ENCODE peak calls at places on chromosome 16, in nine cellular contexts. P is NT2/D1, M is heart right ventricle, J is mesendoderm, Z is psoas muscle, X is testis, C is ascending aorta, F is brain microvascular endothelial cell, H is tibial nerve. S is an unnamed sample. For H3K36me3, the result is how much of the 10 kb centered on the place peaks cover.

GRCh38 chr16:47592232-47592631 is 131.1 kb downstream of the PHKB start:
- DNase-seq in P (no peak), M (no peak), J (no peak), Z (no peak), X (no peak), C (no peak), F (no peak), H (no peak), S (no peak)

GRCh38 chr16:72999541-73000019 is 48.3 kb downstream of the ZFHX3 start:
- DNase-seq in P (no peak), M (no peak), J (no peak), Z (no peak), X (no peak), C (no peak), F (no peak), H (no peak), S (no peak)

GRCh38 chr16:48409839-48410610 is 24.8 kb upstream of the SIAH1 start:
- DNase-seq in P (no peak), M (no peak), J (no peak), Z (no peak), X (peak), C (no peak), F (peak), H (no peak), S (no peak)

GRCh38 chr16:65936096-65936495 is 430.4 kb upstream of the CDH5 start:
- DNase-seq in P (no peak), M (no peak), J (no peak), Z (no peak), X (no peak), C (no peak), F (no peak), H (no peak), S (no peak)

GRCh38 chr16:58339452-58339938 is 44.7 kb upstream of the PRSS54 start:
- DNase-seq in P (peak), M (no peak), J (peak), Z (no peak), X (peak), C (no peak), F (no peak), H (no peak), S (no peak)

GRCh38 chr16:56558024-56558747 is 6.7 kb upstream of the MT4 start:
- DNase-seq in P (no peak), M (no peak), J (no peak), Z (peak), X (no peak), C (no peak), F (peak), H (no peak), S (no peak)

GRCh38 chr16:25771216-25771615 is 79.5 kb downstream of the HS3ST4 start:
- DNase-seq in P (no peak), M (no peak), J (no peak), Z (no peak), X (no peak), C (no peak), F (no peak), H (no peak), S (no peak)

GRCh38 chr16:54952195-54952594 is 21.5 kb downstream of the IRX5 start:
- DNase-seq in P (no peak), M (no peak), J (no peak), Z (no peak), X (no peak), C (no peak), F (no peak), H (no peak), S (no peak)

GRCh38 chr16:11788914-11789313 is 8.1 kb downstream of the ZC3H7A start:
- DNase-seq in P (no peak), M (no peak), J (no peak), Z (no peak), X (no peak), C (no peak), F (no peak), H (no peak), S (no peak)

GRCh38 chr16:49639739-49640388 is 216.0 kb downstream of the ZNF423 start:
- DNase-seq in P (peak), M (peak), J (peak), Z (peak), X (peak), C (no peak), F (peak), H (no peak), S (no peak)

GRCh38 chr16:86052926-86053325 is 154.0 kb downstream of the IRF8 start:
- DNase-seq in P (no peak), M (no peak), J (no peak), Z (no peak), X (no peak), C (no peak), F (no peak), H (no peak), S (no peak)

GRCh38 chr16:75340715-75341500 is 89.5 kb upstream of the BCAR1 start:
- DNase-seq in P (peak), M (no peak), J (peak), Z (no peak), X (no peak), C (no peak), F (peak), H (no peak), S (no peak)

GRCh38 chr16:24978370-24978914 is 36.7 kb downstream of the ARHGAP17 start:
- DNase-seq in P (no peak), M (no peak), J (no peak), Z (no peak), X (no peak), C (no peak), F (no peak), H (no peak), S (no peak)

GRCh38 chr16:75244844-75245758 is 6.3 kb downstream of the BCAR1 start:
- DNase-seq in P (peak), M (peak), J (peak), Z (peak), X (peak), C (peak), F (peak), H (no peak), S (no peak)

GRCh38 chr16:54193656-54194007 is 93.0 kb downstream of the IRX3 start:
- DNase-seq in P (peak), M (peak), J (peak), Z (peak), X (peak), C (no peak), F (peak), H (peak), S (peak)

GRCh38 chr16:15613676-15614075 is 29.3 kb downstream of the MARF1 start:
- DNase-seq in P (peak), M (no peak), J (peak), Z (no peak), X (no peak), C (no peak), F (no peak), H (no peak), S (no peak)

GRCh38 chr16:80804451-80805383 is at the start of gene CDYL2:
- DNase-seq in P (no peak), M (peak), J (no peak), Z (peak), X (no peak), C (no peak), F (no peak), H (no peak), S (no peak)

GRCh38 chr16:23249830-23250229 is 52.3 kb upstream of the SCNN1B start:
- DNase-seq in P (no peak), M (no peak), J (no peak), Z (no peak), X (no peak), C (no peak), F (no peak), H (no peak), S (no peak)

GRCh38 chr16:88936008-88936912 is 40.7 kb downstream of the CBFA2T3 start:
- DNase-seq in P (no peak), M (peak), J (no peak), Z (no peak), X (peak), C (no peak), F (no peak), H (peak), S (no peak)

GRCh38 chr16:88939814-88940195 is 37.2 kb downstream of the CBFA2T3 start:
- DNase-seq in P (no peak), M (peak), J (no peak), Z (no peak), X (no peak), C (no peak), F (no peak), H (no peak), S (no peak)

GRCh38 chr16:88936913-88937666 is 39.9 kb downstream of the CBFA2T3 start:
- DNase-seq in P (no peak), M (peak), J (no peak), Z (peak), X (no peak), C (no peak), F (no peak), H (no peak), S (no peak)

GRCh38 chr16:88938933-88939813 is 37.8 kb downstream of the CBFA2T3 start:
- DNase-seq in P (no peak), M (peak), J (no peak), Z (peak), X (no peak), C (no peak), F (no peak), H (no peak), S (no peak)

DNA sequence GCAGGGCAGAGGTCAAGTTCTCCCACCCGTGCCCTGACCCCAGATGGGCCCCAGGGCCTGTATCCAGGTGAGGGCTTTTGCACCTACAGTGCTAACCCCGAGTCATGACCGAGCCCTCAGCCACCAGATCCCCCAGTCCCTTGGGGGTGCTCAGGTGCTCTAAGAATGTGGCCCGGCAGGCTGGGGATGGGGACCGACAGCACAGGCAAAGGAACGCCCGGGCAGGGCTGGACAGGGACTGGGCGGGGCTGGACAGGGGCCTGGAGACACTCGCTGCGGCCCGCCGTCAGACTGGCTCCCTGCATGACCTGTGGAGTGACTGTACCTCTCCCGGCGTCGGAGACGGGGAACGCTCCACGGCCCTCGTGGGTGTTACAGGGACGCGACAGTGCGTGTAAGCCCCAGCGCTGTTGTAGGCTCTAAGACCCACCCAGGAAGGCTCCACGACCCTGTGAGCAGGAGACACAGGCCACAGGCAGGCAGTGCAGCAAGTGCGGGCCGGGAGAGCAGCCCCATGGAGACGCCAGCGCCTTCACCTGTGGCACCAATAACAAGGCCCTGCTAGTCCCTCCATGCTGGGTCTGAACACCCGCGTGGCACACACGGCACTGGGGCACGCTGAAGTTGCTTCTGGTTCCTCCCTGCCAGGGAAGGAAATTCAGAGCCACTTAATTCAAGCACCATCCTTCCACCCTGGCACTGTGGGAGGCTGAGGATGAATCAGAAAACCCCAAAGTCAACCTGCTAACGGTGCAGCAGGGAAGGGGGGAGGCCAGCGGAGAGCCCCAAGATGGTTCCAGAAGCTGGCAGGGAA is 38.7 kb downstream of the CBFA2T3 start:
- DNase-seq in P (no peak), M (peak), J (no peak), Z (peak), X (no peak), C (no peak), F (no peak), H (no peak), S (no peak)
- H3K36me3 ChIP-seq in P (under half), M (under half), J (under half), Z (under half), X (under half), C (under half), F (under half), H (under half), S (under half)

GRCh38 chr16:87457724-87458423 is 35.0 kb downstream of the ZCCHC14 start:
- DNase-seq in P (peak), M (no peak), J (peak), Z (no peak), X (no peak), C (no peak), F (peak), H (no peak), S (no peak)
- H3K36me3 ChIP-seq in P (under half), M (under half), J (under half), Z (under half), X (under half), C (under half), F (under half), H (under half), S (under half)

GRCh38 chr16:30077656-30078055 is 1.9 kb downstream of the PPP4C start:
- DNase-seq in P (no peak), M (no peak), J (no peak), Z (no peak), X (no peak), C (no peak), F (no peak), H (no peak), S (no peak)
- H3K36me3 ChIP-seq in P (half or more), M (under half), J (under half), Z (half or more), X (under half), C (half or more), F (half or more), H (under half), S (under half)

DNA sequence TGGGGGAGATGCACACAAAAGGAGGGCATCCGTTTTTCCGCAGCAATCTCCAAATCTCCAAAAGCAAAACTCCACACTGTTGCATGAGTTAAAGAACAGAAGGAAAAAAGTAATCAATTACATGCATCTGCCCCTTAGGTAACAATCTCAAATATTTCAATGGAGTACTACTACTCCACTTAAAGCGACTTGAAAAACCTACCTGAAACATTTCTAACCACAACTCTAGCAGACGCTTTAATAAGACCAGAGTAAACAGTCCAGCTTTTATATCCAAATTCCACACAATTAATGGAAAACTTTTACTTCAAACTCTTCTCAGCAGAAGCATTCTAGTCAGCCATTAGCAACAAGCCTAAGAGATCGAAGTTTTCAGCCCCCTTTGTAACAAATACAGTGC is 29.9 kb downstream of the AP1G1 start:
- DNase-seq in P (no peak), M (no peak), J (no peak), Z (no peak), X (no peak), C (no peak), F (no peak), H (no peak), S (no peak)
- H3K36me3 ChIP-seq in P (under half), M (under half), J (under half), Z (under half), X (under half), C (under half), F (under half), H (under half), S (under half)

GRCh38 chr16:1633310-1633709 is 21.1 kb downstream of the CRAMP1 start:
- DNase-seq in P (no peak), M (no peak), J (no peak), Z (no peak), X (no peak), C (no peak), F (no peak), H (no peak), S (no peak)
- H3K36me3 ChIP-seq in P (half or more), M (under half), J (under half), Z (half or more), X (under half), C (half or more), F (under half), H (under half), S (under half)

GRCh38 chr16:1564325-1564724 is 30.9 kb downstream of the TMEM204 start:
- DNase-seq in P (no peak), M (no peak), J (no peak), Z (no peak), X (no peak), C (no peak), F (no peak), H (no peak), S (no peak)
- H3K36me3 ChIP-seq in P (under half), M (under half), J (under half), Z (under half), X (under half), C (under half), F (under half), H (under half), S (under half)

GRCh38 chr16:84720180-84720579 is 20.4 kb downstream of the USP10 start:
- DNase-seq in P (no peak), M (no peak), J (no peak), Z (no peak), X (no peak), C (no peak), F (peak), H (no peak), S (no peak)
- H3K36me3 ChIP-seq in P (under half), M (under half), J (under half), Z (under half), X (under half), C (under half), F (under half), H (under half), S (under half)

DNA sequence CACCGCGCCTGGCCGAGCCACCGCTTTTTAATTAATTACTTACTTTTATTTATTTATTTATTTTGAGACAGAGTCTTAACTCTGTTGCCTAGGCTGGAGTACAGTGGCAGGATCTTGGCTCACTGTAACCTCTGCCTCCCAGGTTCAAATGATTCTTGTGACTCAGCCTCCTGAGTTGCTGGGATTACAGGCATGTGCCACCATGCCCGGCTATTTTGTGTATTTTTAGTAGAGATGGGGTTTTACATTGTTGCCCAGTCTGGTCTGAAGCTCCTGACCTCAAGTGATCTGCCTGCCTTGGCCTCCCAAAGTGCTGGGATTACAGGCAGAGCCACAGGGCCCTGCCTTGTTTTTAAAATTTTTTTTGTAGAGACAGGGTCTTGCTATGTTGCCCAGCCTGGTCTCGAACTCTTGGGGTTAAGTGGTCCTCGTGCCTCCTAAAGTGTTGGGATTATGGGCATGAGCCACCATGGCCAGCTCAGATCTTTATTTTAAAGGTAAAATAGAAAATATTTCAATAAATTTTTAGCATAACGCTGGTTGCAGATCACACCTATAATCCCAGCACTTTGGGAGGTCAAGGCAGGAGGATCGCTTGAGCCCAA is 18.3 kb upstream of the NUDT16L1 start:
- DNase-seq in P (no peak), M (no peak), J (no peak), Z (no peak), X (no peak), C (no peak), F (no peak), H (no peak), S (no peak)
- H3K36me3 ChIP-seq in P (half or more), M (under half), J (under half), Z (half or more), X (under half), C (half or more), F (under half), H (under half), S (under half)

S was measured in iPS DF 6.9.